ENCODE peak calls at places on chromosomes 5 and 9, in eight cellular contexts. I, J, C, X, Y, P, Z and U are unnamed samples.

GRCh38 chr5:177194278-177194677 is 60.7 kb downstream of the NSD1 start:
- DNase-seq in I (peak), J (no peak), C (peak), X (peak), Y (no peak), P (no peak), Z (peak), U (no peak)

GRCh38 chr9:135489188-135489918 is 9.8 kb downstream of the PPP1R26 start:
- DNase-seq in I (no peak), J (peak), C (peak), X (no peak), Y (peak), P (no peak), Z (no peak), U (no peak)

GRCh38 chr9:121260457-121261106 is 7.4 kb upstream of the GSN start:
- DNase-seq in I (no peak), J (no peak), C (no peak), X (no peak), Y (no peak), P (no peak), Z (no peak), U (no peak)

GRCh38 chr5:573976-574375 is 38.2 kb upstream of the CEP72 start:
- DNase-seq in I (no peak), J (no peak), C (peak), X (no peak), Y (no peak), P (no peak), Z (no peak), U (no peak)

GRCh38 chr5:178832618-178833201 is 27.0 kb upstream of the ZNF354B start:
- DNase-seq in I (no peak), J (no peak), C (no peak), X (no peak), Y (no peak), P (no peak), Z (no peak), U (no peak)

GRCh38 chr5:150172563-150172962 is 6.0 kb downstream of the CDX1 start:
- DNase-seq in I (no peak), J (no peak), C (no peak), X (no peak), Y (no peak), P (no peak), Z (no peak), U (no peak)

GRCh38 chr5:51604324-51604723 is 221.1 kb downstream of the ISL1 start:
- DNase-seq in I (no peak), J (no peak), C (no peak), X (no peak), Y (no peak), P (no peak), Z (no peak), U (no peak)

GRCh38 chr5:141832131-141832530 is 46.1 kb downstream of the PCDH1 start:
- DNase-seq in I (no peak), J (no peak), C (no peak), X (no peak), Y (no peak), P (no peak), Z (no peak), U (no peak)

GRCh38 chr9:88880194-88880593 is 111.1 kb upstream of the S1PR3 start:
- DNase-seq in I (no peak), J (no peak), C (no peak), X (no peak), Y (no peak), P (no peak), Z (no peak), U (no peak)

GRCh38 chr9:71145179-71145578 is 23.8 kb upstream of the TRPM3 start:
- DNase-seq in I (peak), J (no peak), C (no peak), X (peak), Y (no peak), P (no peak), Z (no peak), U (no peak)

GRCh38 chr5:125408582-125409069 is 662.2 kb upstream of the ZNF608 start:
- DNase-seq in I (peak), J (no peak), C (no peak), X (peak), Y (no peak), P (no peak), Z (peak), U (no peak)

GRCh38 chr9:30036558-30036957 is 2347.9 kb upstream of the ACO1 start:
- DNase-seq in I (no peak), J (no peak), C (no peak), X (no peak), Y (no peak), P (no peak), Z (no peak), U (no peak)

GRCh38 chr5:142747034-142747433 is 23.1 kb upstream of the ARHGAP26 start:
- DNase-seq in I (no peak), J (no peak), C (no peak), X (no peak), Y (no peak), P (no peak), Z (no peak), U (no peak)

GRCh38 chr5:9057406-9058000 is 488.4 kb downstream of the SEMA5A start:
- DNase-seq in I (no peak), J (no peak), C (no peak), X (no peak), Y (no peak), P (no peak), Z (no peak), U (no peak)

GRCh38 chr9:114141553-114142548 is 13.5 kb upstream of the COL27A1 start:
- DNase-seq in I (peak), J (no peak), C (no peak), X (no peak), Y (no peak), P (no peak), Z (no peak), U (no peak)

GRCh38 chr9:102631559-102631958 is 363.6 kb upstream of the CYLC2 start:
- DNase-seq in I (no peak), J (no peak), C (no peak), X (peak), Y (no peak), P (no peak), Z (peak), U (no peak)

GRCh38 chr9:101093620-101094019 is 65.1 kb downstream of the PLPPR1 start:
- DNase-seq in I (no peak), J (no peak), C (no peak), X (no peak), Y (no peak), P (no peak), Z (peak), U (no peak)

GRCh38 chr9:134535171-134535570 is 106.4 kb upstream of the COL5A1 start:
- DNase-seq in I (no peak), J (no peak), C (peak), X (no peak), Y (peak), P (no peak), Z (no peak), U (no peak)

GRCh38 chr9:123069010-123069481 is 35.6 kb downstream of the GPR21 start:
- DNase-seq in I (no peak), J (no peak), C (no peak), X (peak), Y (no peak), P (no peak), Z (no peak), U (no peak)

GRCh38 chr9:120720404-120720803 is 6.1 kb upstream of the MEGF9 start:
- DNase-seq in I (no peak), J (no peak), C (no peak), X (no peak), Y (no peak), P (no peak), Z (no peak), U (no peak)

DNA sequence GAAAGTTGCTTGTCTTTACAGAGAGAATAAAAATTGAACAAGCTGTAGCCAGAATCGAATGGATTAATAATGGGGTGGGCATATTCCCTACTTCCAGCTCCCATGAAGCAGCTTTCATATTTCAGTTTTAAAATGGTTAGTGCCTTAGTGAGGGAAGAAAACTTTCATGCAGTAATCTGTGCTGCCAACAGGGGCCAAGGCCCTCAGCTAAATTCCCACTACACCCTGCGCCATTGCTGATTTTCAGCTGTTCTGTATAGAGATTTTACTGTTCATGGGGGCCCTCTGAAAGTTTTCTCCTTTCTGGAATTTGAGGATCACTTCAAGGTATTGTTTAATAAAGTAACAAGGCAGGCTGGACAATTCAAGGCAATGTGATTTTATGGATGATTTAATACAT is 58.2 kb downstream of the CAST start:
- DNase-seq in I (no peak), J (no peak), C (no peak), X (no peak), Y (no peak), P (no peak), Z (no peak), U (no peak)
- H3K27ac ChIP-seq in I (no peak), J (no peak), C (no peak), X (no peak), Y (no peak), P (no peak), Z (no peak), U (no peak)

GRCh38 chr5:156476704-156477103 is 149.7 kb downstream of the SGCD start:
- DNase-seq in I (no peak), J (no peak), C (no peak), X (no peak), Y (no peak), P (no peak), Z (no peak), U (no peak)

GRCh38 chr5:156475831-156476551 is 149.0 kb downstream of the SGCD start:
- DNase-seq in I (peak), J (peak), C (no peak), X (peak), Y (no peak), P (no peak), Z (peak), U (peak)

GRCh38 chr5:156475182-156475830 is 148.3 kb downstream of the SGCD start:
- DNase-seq in I (no peak), J (no peak), C (no peak), X (no peak), Y (no peak), P (no peak), Z (no peak), U (no peak)

GRCh38 chr5:156479864-156480263 is 152.9 kb downstream of the SGCD start:
- DNase-seq in I (no peak), J (no peak), C (no peak), X (no peak), Y (no peak), P (no peak), Z (no peak), U (no peak)

DNA sequence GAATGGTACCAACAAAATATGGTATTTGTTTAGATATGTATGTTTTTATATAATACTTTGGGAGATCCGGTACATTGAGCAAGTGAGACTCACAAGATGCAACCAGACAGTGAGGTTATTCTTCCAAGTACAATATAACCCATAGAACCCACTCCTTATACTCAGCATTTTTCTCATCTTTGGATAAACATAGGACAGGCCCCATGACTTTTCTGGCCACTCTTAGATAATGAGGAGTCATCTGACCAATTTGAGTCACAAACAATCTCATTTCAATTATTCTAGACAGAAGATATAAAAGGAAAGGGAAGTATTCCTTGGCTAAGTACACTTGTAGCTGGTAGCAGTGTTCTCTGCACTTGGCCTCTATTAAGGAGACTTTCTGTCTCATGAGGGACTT is 150.2 kb downstream of the SGCD start:
- DNase-seq in I (no peak), J (no peak), C (no peak), X (peak), Y (no peak), P (no peak), Z (no peak), U (no peak)
- H3K27ac ChIP-seq in I (no peak), J (no peak), C (no peak), X (no peak), Y (no peak), P (no peak), Z (no peak), U (peak)

DNA sequence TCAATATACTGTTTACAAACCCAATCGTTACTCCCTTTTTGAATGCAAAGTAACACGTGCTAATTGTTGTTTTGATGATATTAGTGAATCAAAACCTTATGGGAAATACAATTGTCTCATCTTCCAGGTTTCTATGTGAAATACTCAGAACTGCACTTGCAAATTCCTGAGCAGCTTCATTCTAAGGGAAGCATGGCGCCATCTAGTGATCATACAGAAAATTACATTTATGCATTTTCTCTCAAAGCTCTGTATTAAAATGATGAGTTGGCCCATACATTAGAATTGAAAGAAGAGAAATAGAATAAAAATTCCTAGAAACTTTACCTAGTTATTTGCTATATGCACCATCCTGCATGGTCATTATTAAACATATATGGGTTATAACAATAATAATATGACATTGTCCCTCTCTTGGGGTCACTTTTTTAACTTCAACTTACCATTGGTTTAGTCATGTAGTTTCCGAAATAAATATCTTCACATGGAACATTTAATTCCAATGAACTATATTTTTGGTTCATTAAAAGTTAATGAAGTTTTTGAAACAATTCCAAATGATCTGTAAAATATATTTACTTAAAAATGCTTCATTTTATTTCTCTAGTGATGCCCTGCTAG is 220.0 kb downstream of the PDE4D start:
- DNase-seq in I (no peak), J (no peak), C (no peak), X (peak), Y (no peak), P (no peak), Z (peak), U (no peak)
- H3K27ac ChIP-seq in I (no peak), J (no peak), C (no peak), X (no peak), Y (no peak), P (no peak), Z (no peak), U (no peak)

GRCh38 chr9:107175826-107176500 is 107.1 kb upstream of the RAD23B start:
- DNase-seq in I (no peak), J (no peak), C (no peak), X (no peak), Y (no peak), P (no peak), Z (no peak), U (no peak)

GRCh38 chr9:107173422-107174180 is 109.5 kb upstream of the RAD23B start:
- DNase-seq in I (no peak), J (no peak), C (no peak), X (no peak), Y (no peak), P (no peak), Z (no peak), U (no peak)

GRCh38 chr9:107175039-107175438 is 108.0 kb upstream of the RAD23B start:
- DNase-seq in I (no peak), J (no peak), C (no peak), X (peak), Y (no peak), P (no peak), Z (no peak), U (no peak)

GRCh38 chr9:107172979-107173347 is 110.1 kb upstream of the RAD23B start:
- DNase-seq in I (no peak), J (no peak), C (no peak), X (no peak), Y (no peak), P (no peak), Z (no peak), U (no peak)

GRCh38 chr9:107174441-107174840 is 108.6 kb upstream of the RAD23B start:
- DNase-seq in I (no peak), J (no peak), C (no peak), X (peak), Y (no peak), P (no peak), Z (no peak), U (no peak)
- H3K27ac ChIP-seq in I (no peak), J (no peak), C (no peak), X (no peak), Y (no peak), P (no peak), Z (no peak), U (no peak)

GRCh38 chr5:169867347-169867746 is 112.9 kb downstream of the INSYN2B start:
- DNase-seq in I (no peak), J (no peak), C (no peak), X (no peak), Y (no peak), P (no peak), Z (no peak), U (no peak)

GRCh38 chr5:169861934-169862333 is 118.4 kb downstream of the INSYN2B start:
- DNase-seq in I (no peak), J (no peak), C (no peak), X (peak), Y (no peak), P (no peak), Z (no peak), U (no peak)

GRCh38 chr5:169861433-169861832 is 118.9 kb downstream of the INSYN2B start:
- DNase-seq in I (no peak), J (no peak), C (no peak), X (no peak), Y (no peak), P (no peak), Z (no peak), U (no peak)

GRCh38 chr5:169862348-169862905 is 117.9 kb downstream of the INSYN2B start:
- DNase-seq in I (no peak), J (no peak), C (no peak), X (no peak), Y (no peak), P (no peak), Z (no peak), U (no peak)

DNA sequence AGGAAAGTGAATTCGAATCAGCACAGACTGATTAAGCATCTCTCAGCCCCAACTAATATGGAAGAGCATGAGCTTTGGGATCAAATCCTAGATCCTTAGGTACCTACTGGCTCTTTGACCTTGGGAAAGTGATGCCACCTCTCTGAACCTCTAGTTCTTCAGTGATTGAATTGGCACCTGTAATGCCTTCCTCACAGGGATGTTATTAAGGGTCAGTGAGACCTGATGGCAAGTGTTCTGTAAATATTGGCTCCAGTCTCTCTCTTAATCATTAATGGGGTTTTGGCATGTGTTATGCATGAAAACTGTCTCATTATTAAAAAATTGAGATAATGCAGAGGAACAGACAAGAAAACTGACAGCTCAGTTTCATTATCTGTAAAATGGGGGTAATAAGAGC is 115.8 kb downstream of the INSYN2B start:
- DNase-seq in I (no peak), J (no peak), C (no peak), X (no peak), Y (no peak), P (no peak), Z (no peak), U (no peak)
- H3K27ac ChIP-seq in I (no peak), J (no peak), C (no peak), X (no peak), Y (no peak), P (no peak), Z (no peak), U (no peak)